ENCODE peak calls at places on chromosome 6, in six cellular contexts. A is upper lobe of right lung, L is sigmoid colon, H is brain microvascular endothelial cell, C is gastrocnemius medialis, X is fibroblast of lung. M is an unnamed sample. For H3K36me3, the result is how much of the 10 kb centered on the place peaks cover.

GRCh38 chr6:107833136-107833535 is 9.0 kb upstream of the SCML4 start:
- DNase-seq in A (no peak), L (no peak), H (no peak), C (no peak), X (no peak), M (no peak)

GRCh38 chr6:159713984-159714383 is 13.3 kb upstream of the WTAP start:
- DNase-seq in A (no peak), L (no peak), H (no peak), C (no peak), X (no peak), M (no peak)

GRCh38 chr6:156933201-156934053 is 156.2 kb downstream of the ARID1B start:
- DNase-seq in A (peak), L (no peak), H (no peak), C (no peak), X (no peak), M (no peak)

GRCh38 chr6:101490857-101491256 is 97.3 kb downstream of the GRIK2 start:
- DNase-seq in A (no peak), L (no peak), H (no peak), C (no peak), X (no peak), M (no peak)

GRCh38 chr6:122995930-122996796 is at the start of gene CLVS2:
- DNase-seq in A (peak), L (peak), H (peak), C (no peak), X (peak), M (no peak)

GRCh38 chr6:6005467-6006427 is 978 bp downstream of the NRN1 start:
- DNase-seq in A (no peak), L (no peak), H (no peak), C (no peak), X (no peak), M (no peak)

GRCh38 chr6:75234126-75234865 is 9.3 kb downstream of the COX7A2 start:
- DNase-seq in A (no peak), L (no peak), H (no peak), C (no peak), X (no peak), M (no peak)

GRCh38 chr6:56525976-56526375 is 116.7 kb downstream of the DST start:
- DNase-seq in A (no peak), L (no peak), H (no peak), C (no peak), X (no peak), M (no peak)

GRCh38 chr6:87237804-87238203 is 82.4 kb downstream of the ZNF292 start:
- DNase-seq in A (no peak), L (no peak), H (no peak), C (no peak), X (peak), M (no peak)

GRCh38 chr6:36984581-36985383 is 1.2 kb downstream of the MTCH1 start:
- DNase-seq in A (peak), L (peak), H (peak), C (peak), X (peak), M (peak)

DNA sequence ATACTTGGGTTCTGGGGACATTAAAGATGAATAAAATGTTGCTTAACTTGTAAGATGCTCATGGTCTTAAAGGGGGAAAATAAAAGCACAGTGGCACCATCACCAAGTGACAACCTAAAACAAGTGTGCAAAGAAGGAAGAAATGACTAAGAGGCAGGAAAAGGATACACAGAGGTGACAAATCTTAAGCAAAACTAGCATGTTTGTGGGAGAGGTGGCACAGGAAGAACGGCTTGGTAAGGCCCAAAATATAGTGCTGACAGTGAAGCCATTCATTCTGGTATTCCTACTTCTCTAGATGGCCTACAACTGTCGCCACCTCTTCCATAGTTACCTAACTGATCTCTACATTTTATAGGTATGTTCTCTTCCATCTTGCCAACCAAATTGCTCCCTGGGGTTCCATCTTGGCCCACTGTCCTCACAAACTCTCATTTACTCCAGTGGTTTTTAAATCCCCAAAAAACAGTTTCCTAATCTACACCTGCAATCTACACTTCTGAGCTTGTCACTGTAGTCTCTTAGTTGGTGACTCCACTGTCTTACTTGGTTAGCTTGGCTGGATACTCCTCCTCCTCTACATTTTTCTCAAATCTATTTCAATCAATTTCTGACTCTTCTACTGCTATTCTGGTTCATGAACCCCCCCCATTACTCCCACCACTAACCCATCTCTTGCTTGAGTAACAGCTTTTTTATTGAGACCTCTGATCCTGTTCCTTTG is 33.5 kb downstream of the FAM8A1 start:
- DNase-seq in A (no peak), L (no peak), H (no peak), C (no peak), X (no peak), M (no peak)
- H3K36me3 ChIP-seq in A (half or more), L (under half), H (under half), C (half or more), X (under half), M (under half)

GRCh38 chr6:11428351-11428750 is 109.2 kb upstream of the TMEM170B start:
- DNase-seq in A (no peak), L (no peak), H (no peak), C (no peak), X (no peak), M (no peak)

GRCh38 chr6:11429577-11429976 is 108.0 kb upstream of the TMEM170B start:
- DNase-seq in A (no peak), L (no peak), H (peak), C (no peak), X (no peak), M (no peak)

GRCh38 chr6:11428895-11429294 is 108.7 kb upstream of the TMEM170B start:
- DNase-seq in A (no peak), L (no peak), H (peak), C (no peak), X (peak), M (no peak)

GRCh38 chr6:11431455-11431937 is 106.1 kb upstream of the TMEM170B start:
- DNase-seq in A (no peak), L (no peak), H (no peak), C (no peak), X (no peak), M (no peak)

DNA sequence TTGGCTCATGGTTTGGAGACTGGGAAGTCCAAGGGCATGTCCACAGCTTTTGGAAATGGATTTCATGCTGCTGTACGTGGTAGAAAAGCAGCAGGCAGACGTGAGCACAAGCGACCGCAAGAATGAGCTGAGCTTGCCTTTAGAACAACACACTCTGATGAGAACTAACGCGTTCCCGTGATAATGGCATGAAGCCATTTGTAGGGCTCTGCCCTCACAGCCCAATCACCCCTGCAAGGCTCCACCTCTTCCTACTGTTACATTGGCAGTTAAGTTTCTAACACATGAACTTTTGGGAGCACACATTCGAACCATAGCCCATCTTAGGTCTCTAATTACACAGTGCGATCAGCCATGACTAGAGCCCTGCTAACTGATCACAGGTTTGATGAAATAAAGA is 107.5 kb upstream of the TMEM170B start:
- DNase-seq in A (no peak), L (no peak), H (no peak), C (no peak), X (no peak), M (no peak)
- H3K36me3 ChIP-seq in A (under half), L (under half), H (under half), C (under half), X (under half), M (under half)

GRCh38 chr6:26133730-26134129 is 46.5 kb downstream of the HFE start:
- DNase-seq in A (no peak), L (no peak), H (no peak), C (no peak), X (no peak), M (no peak)

GRCh38 chr6:26140254-26140966 is 53.2 kb downstream of the HFE start:
- DNase-seq in A (no peak), L (no peak), H (no peak), C (no peak), X (no peak), M (no peak)

GRCh38 chr6:26140967-26141294 is 53.7 kb downstream of the HFE start:
- DNase-seq in A (no peak), L (no peak), H (no peak), C (no peak), X (no peak), M (no peak)

GRCh38 chr6:26131618-26132017 is 44.4 kb downstream of the HFE start:
- DNase-seq in A (no peak), L (no peak), H (no peak), C (no peak), X (no peak), M (no peak)

DNA sequence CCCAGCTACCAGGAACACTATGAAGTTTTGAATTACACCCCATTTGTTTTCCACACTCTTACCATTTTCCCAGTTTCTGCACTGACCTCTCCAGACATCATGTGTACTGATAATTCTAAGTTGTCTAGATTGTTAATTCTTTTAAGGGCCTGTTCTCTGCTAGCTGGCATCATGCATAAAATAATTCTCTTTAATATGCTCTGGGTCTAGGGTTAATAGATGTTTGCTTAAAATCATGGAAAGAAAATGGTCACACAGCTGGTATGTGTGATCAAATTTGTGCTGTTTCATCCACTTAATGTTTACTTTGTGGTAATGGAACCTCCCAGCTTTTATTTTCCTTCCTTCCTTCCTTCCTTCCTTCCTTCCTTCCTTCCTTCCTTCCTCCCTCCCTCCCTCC is 49.1 kb downstream of the HFE start:
- DNase-seq in A (no peak), L (no peak), H (no peak), C (no peak), X (no peak), M (no peak)
- H3K36me3 ChIP-seq in A (under half), L (under half), H (under half), C (under half), X (under half), M (under half)

GRCh38 chr6:35195120-35195780 is 18.5 kb upstream of the SCUBE3 start:
- DNase-seq in A (no peak), L (no peak), H (no peak), C (no peak), X (no peak), M (no peak)

GRCh38 chr6:35199866-35200265 is 13.9 kb upstream of the SCUBE3 start:
- DNase-seq in A (no peak), L (no peak), H (no peak), C (no peak), X (no peak), M (no peak)

GRCh38 chr6:35194390-35194789 is 19.4 kb upstream of the SCUBE3 start:
- DNase-seq in A (no peak), L (no peak), H (no peak), C (no peak), X (no peak), M (no peak)

GRCh38 chr6:35192301-35192860 is 21.4 kb upstream of the SCUBE3 start:
- DNase-seq in A (no peak), L (no peak), H (no peak), C (no peak), X (no peak), M (no peak)

GRCh38 chr6:35197196-35197595 is 16.6 kb upstream of the SCUBE3 start:
- DNase-seq in A (no peak), L (no peak), H (no peak), C (no peak), X (no peak), M (no peak)
- H3K36me3 ChIP-seq in A (under half), L (under half), H (under half), C (under half), X (under half), M (under half)

DNA sequence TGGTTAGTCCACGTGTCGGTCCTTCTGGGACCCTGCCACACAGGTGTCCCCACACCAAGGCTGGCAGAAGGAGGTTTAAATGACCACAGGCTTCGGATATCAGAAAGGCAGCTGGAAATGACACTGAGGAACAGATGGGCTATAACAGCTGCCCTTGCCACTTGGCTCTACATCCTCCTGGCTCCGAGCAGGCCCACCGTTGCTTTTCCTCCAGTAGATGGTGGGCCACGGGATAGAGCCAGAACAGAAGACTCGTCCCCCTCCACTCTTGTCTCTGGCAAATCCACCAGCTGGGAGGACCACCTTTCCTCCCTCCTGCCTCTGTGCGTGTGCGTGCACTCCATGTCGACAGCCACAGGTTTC is 17.6 kb downstream of the WRNIP1 start:
- DNase-seq in A (no peak), L (no peak), H (no peak), C (no peak), X (no peak), M (no peak)
- H3K36me3 ChIP-seq in A (half or more), L (under half), H (under half), C (under half), X (under half), M (under half)

GRCh38 chr6:88339816-88340215 is 173.7 kb upstream of the CNR1 start:
- DNase-seq in A (no peak), L (no peak), H (no peak), C (no peak), X (no peak), M (no peak)
- H3K36me3 ChIP-seq in A (under half), L (under half), H (under half), C (under half), X (under half), M (under half)

GRCh38 chr6:111002350-111002749 is 20.5 kb downstream of the RPF2 start:
- DNase-seq in A (no peak), L (no peak), H (no peak), C (no peak), X (no peak), M (peak)
- H3K36me3 ChIP-seq in A (half or more), L (under half), H (half or more), C (half or more), X (under half), M (under half)

M was measured in aorta.